ENCODE peak calls at places on chromosomes 16 and 17, in six cellular contexts. V is progenitor cell of endocrine pancreas; B is prostate gland; P is B cell; K is PC-9; O is CD8-positive, alpha-beta T cell. H is an unnamed sample.
A peak's percentile ranks its signal among the peaks of the same experiment; 100 is the strongest.

GRCh38 chr17:6639014-6639650 is 1.4 kb downstream of the KIAA0753 start:
- DNase-seq in K (peak; percentile 62), P (no peak), V (no peak), O (no peak), B (no peak), H (no peak)

GRCh38 chr17:45050680-45051059 is 762 bp downstream of the DCAKD start:
- DNase-seq in V (no peak), P (no peak), K (peak; percentile 4), O (peak; percentile 39), B (no peak), H (peak; percentile 50)

GRCh38 chr17:82346342-82347300 is 12.4 kb upstream of the TEX19 start:
- DNase-seq in O (no peak), K (no peak), P (no peak), V (no peak), B (no peak), H (no peak)

GRCh38 chr17:3659541-3660111 is 8.8 kb downstream of the TAX1BP3 start:
- DNase-seq in B (peak; percentile 62), V (no peak), O (no peak), K (peak; percentile 73), P (no peak), H (peak; percentile 75)

GRCh38 chr16:47851026-47851610 is 304.7 kb downstream of the ABCC12 start:
- DNase-seq in K (no peak), V (no peak), B (no peak), O (no peak), P (no peak), H (no peak)

GRCh38 chr17:28982191-28982793 is 23.5 kb downstream of the SEZ6 start:
- DNase-seq in O (peak; percentile 71), P (peak; percentile 55), V (no peak), K (no peak), B (peak; percentile 19), H (no peak)

GRCh38 chr17:61755078-61755477 is 108.2 kb downstream of the BRIP1 start:
- DNase-seq in P (no peak), K (no peak), V (no peak), O (no peak), B (no peak), H (no peak)

GRCh38 chr17:4973431-4973830 is 5.8 kb upstream of the SPAG7 start:
- DNase-seq in P (no peak), V (no peak), K (no peak), O (no peak), B (no peak), H (no peak)

GRCh38 chr16:49961087-49961486 is 63.9 kb upstream of the CNEP1R1 start:
- DNase-seq in B (peak; percentile 33), V (no peak), P (no peak), O (no peak), K (no peak), H (peak; percentile 82)

GRCh38 chr16:78503501-78504110 is 404.2 kb downstream of the WWOX start:
- DNase-seq in P (no peak), V (peak; percentile 30), K (peak; percentile 20), O (no peak), B (peak; percentile 68), H (peak; percentile 56)

GRCh38 chr17:74919440-74920305 is 3.4 kb downstream of the USH1G start:
- DNase-seq in O (no peak), V (no peak), B (no peak), P (no peak), K (no peak), H (no peak)
- TF ChIP-seq CTCF in O (no peak), V (peak; percentile 43), B (no peak), P (no peak), K (peak; percentile 44), H (no peak)

GRCh38 chr16:28091706-28092105 is 28.2 kb upstream of the GSG1L start:
- DNase-seq in K (no peak), V (no peak), B (no peak), O (no peak), P (no peak), H (no peak)
- TF ChIP-seq CTCF in K (no peak), V (no peak), B (no peak), O (no peak), P (no peak), H (no peak)

GRCh38 chr17:79913451-79913850 is 74.2 kb upstream of the CBX4 start:
- DNase-seq in B (no peak), O (no peak), V (no peak), P (no peak), K (no peak), H (no peak)
- TF ChIP-seq CTCF in B (no peak), O (no peak), V (no peak), P (no peak), K (no peak), H (no peak)

DNA sequence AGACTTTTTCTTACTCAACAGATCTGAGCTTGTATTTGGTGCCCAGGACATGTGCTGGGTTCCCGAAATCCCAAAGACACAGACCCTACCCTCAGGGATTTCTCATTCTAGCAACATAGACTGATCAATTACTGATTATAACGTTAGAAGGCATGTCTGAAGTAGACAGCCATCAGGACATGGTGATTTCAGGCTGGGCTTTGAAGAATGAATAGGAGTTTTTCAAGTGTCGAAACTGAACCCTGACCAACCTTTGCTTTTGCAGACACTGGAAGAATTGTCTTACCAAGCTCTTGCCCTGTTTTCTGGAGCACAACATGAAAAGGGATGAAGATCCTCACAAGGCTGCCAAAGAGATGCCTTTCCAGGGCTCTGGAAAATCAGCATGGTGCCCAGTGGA is 40.0 kb upstream of the IL21R start:
- DNase-seq in O (no peak), K (no peak), P (no peak), B (no peak), V (no peak), H (no peak)
- TF ChIP-seq CTCF in O (no peak), K (no peak), P (no peak), B (no peak), V (no peak), H (no peak)

DNA sequence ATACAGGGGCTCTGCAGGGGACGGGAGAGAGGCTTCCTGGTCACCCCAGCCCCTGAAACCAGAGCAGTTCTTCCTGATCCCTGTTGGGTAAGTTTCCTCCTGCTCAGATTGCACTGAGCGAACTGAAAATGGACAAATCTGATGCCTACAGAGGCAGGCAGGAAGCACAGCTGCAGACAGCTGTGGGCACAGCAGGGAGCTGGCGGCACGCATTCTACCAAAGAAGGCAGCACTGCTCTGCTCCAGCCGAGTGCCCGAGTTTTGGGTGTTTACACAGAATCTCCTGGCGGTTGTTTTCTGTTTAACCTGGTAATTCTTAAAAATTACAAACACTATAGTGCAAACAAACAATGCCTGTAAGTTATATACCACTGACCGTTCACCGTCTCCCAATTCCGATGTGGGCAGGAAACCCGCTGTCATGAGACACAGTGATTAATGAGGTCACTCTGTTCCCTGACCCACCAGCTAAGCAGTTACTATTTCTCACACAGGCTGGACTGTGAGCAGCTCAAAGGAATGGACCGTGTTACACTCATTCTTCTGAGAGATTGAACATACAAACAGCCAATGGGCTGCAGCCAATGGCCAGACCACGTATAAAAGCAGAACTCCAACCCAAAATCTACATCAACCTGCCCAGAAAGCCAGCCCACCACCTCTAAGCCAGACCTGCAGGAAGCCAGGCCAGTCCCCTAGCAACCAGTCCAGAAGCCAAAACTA is 25.5 kb downstream of the NSMCE1 start:
- DNase-seq in O (peak; percentile 46), P (no peak), B (no peak), V (no peak), K (peak; percentile 29), H (no peak)
- TF ChIP-seq CTCF in O (no peak), P (no peak), B (no peak), V (no peak), K (peak; percentile 18), H (no peak)

DNA sequence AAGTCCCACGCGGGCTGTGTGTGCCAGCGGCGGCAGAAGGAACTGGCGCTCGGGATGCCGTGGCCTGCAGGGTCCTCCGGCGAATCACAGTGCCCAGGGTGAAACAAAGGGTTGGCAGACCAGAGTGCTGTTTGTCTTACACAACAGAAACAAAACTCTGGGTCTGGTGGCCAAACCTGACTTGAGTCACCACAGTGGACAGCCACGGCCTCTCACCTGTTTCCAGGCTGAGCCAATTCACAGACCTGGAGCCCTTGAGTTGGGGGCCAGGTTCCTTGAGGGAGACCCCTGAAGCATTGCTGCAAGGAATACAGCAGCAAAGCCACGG is 2.1 kb upstream of the CHMP6 start:
- DNase-seq in P (no peak), B (no peak), K (no peak), O (no peak), V (no peak), H (no peak)
- TF ChIP-seq CTCF in P (no peak), B (no peak), K (no peak), O (no peak), V (no peak), H (no peak)